ENCODE peak calls at places on chromosomes 2 and 18, in ten cellular contexts. T is right lobe of liver, H is prostate gland, O is ovary, F is A549, E is suprapubic skin, P is HCT116, G is heart left ventricle, I is uterus, R is stomach. B is an unnamed sample. For H3K4me1, the result is how much of the 10 kb centered on the place peaks cover.

GRCh38 chr2:24489942-24490673 is 946 bp upstream of the NCOA1 start:
- DNase-seq in I (peak), P (no peak), F (peak), H (peak), G (no peak), R (no peak), T (no peak), O (no peak), E (no peak), B (no peak)

GRCh38 chr2:40403233-40403841 is 48.6 kb downstream of the SLC8A1 start:
- DNase-seq in E (no peak), I (no peak), T (no peak), F (peak), G (no peak), H (no peak), R (no peak), O (no peak), P (no peak), B (no peak)

GRCh38 chr2:220553150-220553549 is 925.7 kb downstream of the SLC4A3 start:
- DNase-seq in I (no peak), O (no peak), T (no peak), P (no peak), H (no peak), R (no peak), E (no peak), G (no peak), F (no peak), B (no peak)

GRCh38 chr2:115165529-115166109 is 723.2 kb downstream of the DPP10 start:
- DNase-seq in O (no peak), I (no peak), R (no peak), E (no peak), F (peak), G (no peak), T (no peak), P (no peak), H (no peak), B (no peak)

GRCh38 chr2:158921599-158922408 is 46.6 kb upstream of the TANC1 start:
- DNase-seq in H (no peak), P (no peak), I (no peak), G (peak), E (no peak), T (no peak), O (no peak), F (no peak), R (no peak), B (no peak)

GRCh38 chr2:134982603-134983002 is 64.0 kb downstream of the CCNT2 start:
- DNase-seq in H (no peak), I (no peak), F (no peak), E (no peak), O (no peak), T (no peak), R (no peak), P (no peak), G (no peak), B (no peak)

GRCh38 chr18:60623331-60623730 is 250.8 kb upstream of the MC4R start:
- DNase-seq in R (no peak), I (no peak), T (no peak), F (no peak), O (no peak), H (no peak), P (no peak), E (no peak), G (no peak), B (no peak)

GRCh38 chr2:233336541-233336940 is 17.8 kb upstream of the DGKD start:
- DNase-seq in F (no peak), R (no peak), E (no peak), O (no peak), G (no peak), P (no peak), T (no peak), H (no peak), I (no peak), B (no peak)

GRCh38 chr18:9750606-9751304 is 42.7 kb downstream of the RAB31 start:
- DNase-seq in O (no peak), G (no peak), I (no peak), R (no peak), H (no peak), E (peak), F (no peak), T (no peak), P (no peak), B (no peak)

GRCh38 chr2:109372614-109373013 is 241.2 kb downstream of the SEPTIN10 start:
- DNase-seq in P (no peak), E (no peak), I (peak), O (peak), T (no peak), R (peak), F (no peak), H (no peak), G (no peak), B (no peak)

GRCh38 chr2:6864251-6864758 is 1.4 kb downstream of the CMPK2 start:
- DNase-seq in H (no peak), E (no peak), T (no peak), O (no peak), G (no peak), I (no peak), P (no peak), F (no peak), R (no peak), B (no peak)

GRCh38 chr2:6744037-6744436 is 121.7 kb downstream of the CMPK2 start:
- DNase-seq in E (no peak), F (no peak), G (no peak), T (no peak), R (no peak), I (no peak), P (no peak), H (no peak), O (no peak), B (no peak)

GRCh38 chr18:50870138-50870845 is 8.6 kb upstream of the ME2 start:
- DNase-seq in T (no peak), O (no peak), F (peak), G (no peak), P (peak), I (no peak), H (peak), E (no peak), R (no peak), B (no peak)

GRCh38 chr2:107932986-107933385 is 53.3 kb upstream of the SLC5A7 start:
- DNase-seq in T (no peak), P (no peak), F (peak), G (no peak), E (no peak), H (no peak), R (no peak), O (no peak), I (no peak), B (no peak)

GRCh38 chr2:167785606-167786005 is 461.8 kb downstream of the STK39 start:
- DNase-seq in T (no peak), P (no peak), F (no peak), O (no peak), G (no peak), R (no peak), H (no peak), I (no peak), E (no peak), B (no peak)

DNA sequence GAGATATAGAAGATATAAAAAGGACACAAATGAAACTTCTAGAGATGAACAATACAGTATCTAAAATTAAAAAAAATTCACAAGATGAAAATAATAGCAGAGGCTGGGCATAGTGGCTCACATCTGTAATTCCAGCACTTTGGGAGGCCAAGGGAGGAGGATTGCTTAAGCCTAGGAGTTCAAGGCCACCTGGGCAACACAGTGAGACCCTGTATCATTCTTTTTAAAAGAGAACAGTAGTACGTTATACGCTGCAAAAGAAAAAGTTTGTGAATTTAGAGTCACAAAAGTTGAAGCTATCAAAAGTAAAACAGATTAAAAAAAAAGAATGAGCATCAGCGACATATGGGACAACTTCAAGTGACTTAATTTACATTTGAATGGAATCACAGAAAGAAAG is 81.6 kb upstream of the ZFP36L2 start:
- DNase-seq in G (no peak), P (no peak), E (no peak), O (no peak), T (no peak), H (no peak), F (no peak), I (no peak), R (no peak), B (no peak)
- H3K4me1 ChIP-seq in G (under half), P (under half), E (half or more), O (under half), T (under half), H (under half), F (under half), I (under half), R (under half), B (under half)

GRCh38 chr2:226334981-226335720 is 464.5 kb downstream of the IRS1 start:
- DNase-seq in F (peak), P (peak), G (no peak), H (no peak), T (no peak), E (no peak), I (no peak), R (no peak), O (no peak), B (no peak)
- H3K4me3 ChIP-seq in F (no peak), P (no peak), G (no peak), H (no peak), T (no peak), E (no peak), I (no peak), R (no peak), O (no peak), B (no peak)

DNA sequence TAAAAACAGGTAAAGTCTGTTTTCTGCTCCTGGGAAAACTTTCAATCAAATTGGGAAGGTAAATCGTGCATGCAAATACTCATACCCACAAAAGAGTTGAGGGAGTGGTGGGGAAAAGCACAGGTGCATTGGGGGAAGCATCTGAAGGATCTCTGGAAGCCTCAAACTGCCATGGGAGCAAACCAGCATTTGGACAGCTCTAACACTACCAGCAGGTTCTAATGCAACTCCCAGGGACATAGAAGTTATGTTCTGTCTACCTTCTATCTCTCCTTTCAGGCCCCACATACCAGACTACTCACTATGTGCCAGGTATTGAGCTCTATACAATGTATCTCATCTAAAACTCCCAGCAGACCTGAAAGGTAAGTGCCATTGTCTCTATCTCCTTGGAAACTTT is 933.7 kb downstream of the NRXN1 start:
- DNase-seq in I (no peak), E (no peak), H (no peak), G (no peak), R (no peak), F (no peak), O (no peak), P (no peak), T (no peak), B (no peak)
- TF ChIP-seq POLR2A in I (no peak), E (no peak), H (no peak), G (no peak), R (no peak), F (no peak), O (no peak), P (no peak), T (no peak), B (no peak)

GRCh38 chr2:235314371-235314915 is 179.4 kb upstream of the AGAP1 start:
- DNase-seq in G (no peak), O (no peak), F (no peak), P (no peak), R (no peak), T (no peak), I (no peak), E (no peak), H (no peak), B (no peak)

GRCh38 chr2:235324324-235324723 is 169.5 kb upstream of the AGAP1 start:
- DNase-seq in G (no peak), F (no peak), R (no peak), H (no peak), E (no peak), O (no peak), I (no peak), P (no peak), T (no peak), B (no peak)

GRCh38 chr2:235320341-235320740 is 173.5 kb upstream of the AGAP1 start:
- DNase-seq in I (no peak), P (peak), O (no peak), T (no peak), F (no peak), G (no peak), R (no peak), H (no peak), E (no peak), B (no peak)

GRCh38 chr2:235319095-235319494 is 174.7 kb upstream of the AGAP1 start:
- DNase-seq in E (no peak), F (no peak), P (no peak), I (no peak), R (no peak), T (no peak), O (no peak), G (no peak), H (no peak), B (no peak)
- H3K4me1 ChIP-seq in E (under half), F (under half), P (under half), I (under half), R (under half), T (under half), O (under half), G (under half), H (under half), B (under half)

GRCh38 chr2:170815311-170815710 is 1.4 kb upstream of the GAD1 start:
- DNase-seq in P (no peak), G (no peak), E (no peak), F (no peak), T (no peak), R (no peak), H (no peak), O (no peak), I (no peak), B (no peak)
- H3K4me3 ChIP-seq in P (peak), G (no peak), E (peak), F (no peak), T (no peak), R (peak), H (peak), O (no peak), I (peak), B (no peak)

GRCh38 chr2:151774506-151774905 is 40.2 kb upstream of the NEB start:
- DNase-seq in G (no peak), R (no peak), E (no peak), O (no peak), T (no peak), I (no peak), H (no peak), P (peak), F (no peak), B (no peak)

GRCh38 chr2:151777487-151777886 is 43.2 kb upstream of the NEB start:
- DNase-seq in G (no peak), P (no peak), F (peak), R (no peak), T (no peak), I (no peak), O (no peak), E (no peak), H (no peak), B (no peak)

GRCh38 chr2:151776367-151776766 is 42.1 kb upstream of the NEB start:
- DNase-seq in P (no peak), E (no peak), T (no peak), I (no peak), G (no peak), F (no peak), R (no peak), H (no peak), O (no peak), B (no peak)

GRCh38 chr2:151777911-151778310 is 43.6 kb upstream of the NEB start:
- DNase-seq in R (no peak), E (no peak), O (no peak), P (no peak), G (no peak), I (no peak), H (no peak), F (no peak), T (no peak), B (no peak)

GRCh38 chr2:151775057-151775740 is 40.9 kb upstream of the NEB start:
- DNase-seq in F (no peak), G (no peak), I (no peak), E (no peak), H (no peak), R (no peak), P (no peak), T (no peak), O (no peak), B (no peak)
- TF ChIP-seq POLR2A in F (no peak), G (no peak), I (no peak), E (no peak), H (no peak), R (no peak), P (no peak), T (no peak), O (no peak), B (no peak)

B was measured in esophagus squamous epithelium.